ENCODE peak calls at places on chromosomes 7 and 10, in eight cellular contexts. V is testis; J is B cell; P is NCI-H1436; Y is RKO; R is activated T-helper 1 cell treated with anti-CD3 and anti-CD28 coated beads, Interleukin-12 subunit alpha, Interleukin-12 subunit beta, Interleukin-2, Interleukin-4 antibody, amounts not matched to agents 30 ng/mL and 10 ng/mL and 1 ng/mL, durations not matched to agents 14 hours and 24 hours and 36 hours; D is NCI-H1105; N is nucleus accumbens. F is an unnamed sample.

GRCh38 chr7:131638641-131639430 is 82.4 kb upstream of the PODXL start:
- DNase-seq in D (no peak), V (no peak), Y (no peak), N (no peak), J (no peak), R (no peak), P (no peak), F (no peak)

GRCh38 chr7:90816511-90817142 is 220.5 kb downstream of the CDK14 start:
- DNase-seq in R (no peak), N (no peak), J (no peak), Y (peak; percentile 90), P (no peak), V (no peak), D (no peak), F (peak; percentile 64)

GRCh38 chr10:89479255-89479654 is 56.1 kb downstream of the SLC16A12 start:
- DNase-seq in D (no peak), N (no peak), J (no peak), P (no peak), R (no peak), Y (no peak), V (no peak), F (no peak)

GRCh38 chr7:55546826-55547225 is 25.5 kb downstream of the VOPP1 start:
- DNase-seq in R (no peak), P (peak; percentile 16), D (peak; percentile 47), N (peak; percentile 34), J (no peak), V (peak; percentile 61), Y (peak; percentile 86), F (peak; percentile 51)

GRCh38 chr10:73601486-73601921 is 10.4 kb upstream of the USP54 start:
- DNase-seq in R (no peak), J (no peak), N (no peak), P (no peak), V (no peak), D (no peak), Y (peak; percentile 32), F (no peak)

GRCh38 chr7:86904949-86905834 is 154.3 kb downstream of the ELAPOR2 start:
- DNase-seq in J (no peak), N (no peak), V (peak; percentile 46), D (peak; percentile 6), R (no peak), P (peak; percentile 1), Y (peak; percentile 48), F (no peak)

GRCh38 chr7:110084177-110084807 is 1006.6 kb upstream of the LRRN3 start:
- DNase-seq in Y (no peak), V (no peak), N (no peak), D (no peak), R (no peak), J (no peak), P (no peak), F (no peak)

GRCh38 chr10:97820305-97820704 is 29.3 kb upstream of the GOLGA7B start:
- DNase-seq in J (no peak), R (no peak), D (no peak), P (no peak), N (no peak), Y (no peak), V (no peak), F (no peak)

GRCh38 chr7:144975882-144976281 is 140.0 kb upstream of the TPK1 start:
- DNase-seq in N (no peak), D (no peak), V (no peak), R (no peak), J (no peak), P (no peak), Y (peak; percentile 71), F (no peak)

GRCh38 chr10:929965-930364 is 1.5 kb downstream of the LARP4B start:
- DNase-seq in N (no peak), R (no peak), V (no peak), P (no peak), Y (peak; percentile 31), J (no peak), D (no peak), F (no peak)

GRCh38 chr7:133514551-133514950 is 261.7 kb downstream of the EXOC4 start:
- DNase-seq in R (no peak), V (no peak), N (no peak), Y (no peak), P (no peak), D (no peak), J (no peak), F (no peak)

GRCh38 chr10:129892571-129893045 is 71.5 kb downstream of the EBF3 start:
- DNase-seq in D (no peak), P (no peak), Y (no peak), R (no peak), J (no peak), V (no peak), N (no peak), F (no peak)

GRCh38 chr7:134513169-134513752 is 14.1 kb upstream of the AKR1B10 start:
- DNase-seq in J (no peak), R (peak; percentile 15), N (no peak), Y (peak; percentile 61), D (peak; percentile 22), V (peak; percentile 56), P (peak; percentile 7), F (no peak)

GRCh38 chr10:35573786-35574185 is 31.4 kb upstream of the GJD4 start:
- DNase-seq in N (no peak), D (no peak), J (no peak), R (no peak), Y (no peak), V (no peak), P (no peak), F (no peak)

GRCh38 chr10:89183571-89183970 is 23.5 kb downstream of the CH25H start:
- DNase-seq in R (no peak), V (no peak), J (no peak), N (no peak), Y (no peak), D (no peak), P (no peak), F (no peak)

GRCh38 chr10:63105811-63106755 is 27.0 kb upstream of the NRBF2 start:
- DNase-seq in Y (no peak), V (no peak), J (no peak), N (no peak), P (no peak), R (no peak), D (no peak), F (no peak)

GRCh38 chr7:24059775-24060174 is 224.2 kb upstream of the NPY start:
- DNase-seq in P (no peak), J (no peak), V (peak; percentile 17), D (no peak), R (no peak), Y (no peak), N (no peak), F (no peak)

GRCh38 chr7:38186593-38187314 is 8.7 kb downstream of the STARD3NL start:
- DNase-seq in J (no peak), D (no peak), P (no peak), R (no peak), N (no peak), Y (no peak), V (no peak), F (no peak)

GRCh38 chr10:49844775-49845561 is 82.8 kb upstream of the OGDHL start:
- DNase-seq in J (no peak), V (no peak), P (no peak), D (no peak), Y (no peak), N (no peak), R (no peak), F (no peak)

GRCh38 chr7:130822642-130823041 is 88.6 kb upstream of the KLF14 start:
- DNase-seq in D (no peak), J (no peak), Y (no peak), V (no peak), P (no peak), N (no peak), R (no peak), F (no peak)

GRCh38 chr10:96299383-96299782 is 4.9 kb upstream of the DNTT start:
- DNase-seq in P (no peak), V (no peak), D (no peak), R (no peak), N (no peak), Y (no peak), J (no peak), F (no peak)

GRCh38 chr7:120591-120991 is 71.8 kb upstream of the FAM20C start:
- DNase-seq in N (no peak), Y (no peak), V (no peak), R (no peak), D (no peak), J (no peak), P (no peak), F (no peak)

GRCh38 chr7:28224675-28225074 is 44.1 kb upstream of the JAZF1 start:
- DNase-seq in P (no peak), D (no peak), Y (no peak), V (no peak), J (no peak), N (no peak), R (no peak), F (no peak)

GRCh38 chr7:33070277-33070676 is 7.7 kb upstream of the NT5C3A start:
- DNase-seq in P (no peak), R (no peak), N (no peak), J (no peak), D (no peak), Y (no peak), V (no peak), F (no peak)

GRCh38 chr7:108351715-108352114 is 104.5 kb downstream of the NRCAM start:
- DNase-seq in N (no peak), Y (no peak), R (no peak), J (no peak), V (no peak), D (peak; percentile 52), P (peak; percentile 95), F (no peak)

GRCh38 chr10:97185326-97186058 is at the start of gene SLIT1:
- DNase-seq in P (peak; percentile 67), R (no peak), Y (no peak), N (peak; percentile 53), J (no peak), D (peak; percentile 33), V (no peak), F (no peak)

GRCh38 chr10:5519054-5519453 is 5.7 kb upstream of the CALML3 start:
- DNase-seq in J (no peak), P (no peak), V (no peak), Y (no peak), R (no peak), N (no peak), D (no peak), F (no peak)

GRCh38 chr7:27917774-27918314 is 177.9 kb downstream of the TAX1BP1 start:
- DNase-seq in J (no peak), P (no peak), N (no peak), V (no peak), Y (peak; percentile 35), R (no peak), D (no peak), F (no peak)

F was measured in HCT116.